ENCODE peak calls at places on chromosome 10, in seven cellular contexts. Q is omental fat pad, H is NAMALWA, L is Peyer's patch, A is GM23248, X is neural crest cell, Z is left lung. M is an unnamed sample.

GRCh38 chr10:78318305-78318704 is 284.6 kb downstream of the RPS24 start:
- DNase-seq in Q (no peak), H (no peak), L (peak), A (no peak), X (no peak), Z (no peak), M (no peak)

GRCh38 chr10:77328272-77328816 is 309.3 kb downstream of the KCNMA1 start:
- DNase-seq in Q (no peak), H (peak), L (no peak), A (peak), X (peak), Z (no peak), M (peak)

GRCh38 chr10:70715853-70716795 is 43.8 kb downstream of the ADAMTS14 start:
- DNase-seq in Q (no peak), H (no peak), L (peak), A (peak), X (peak), Z (no peak), M (peak)

GRCh38 chr10:74189999-74190421 is 39.0 kb downstream of the ADK start:
- DNase-seq in Q (no peak), H (peak), L (no peak), A (peak), X (no peak), Z (no peak), M (peak)

GRCh38 chr10:113060221-113061053 is 110.4 kb downstream of the TCF7L2 start:
- DNase-seq in Q (no peak), H (no peak), L (no peak), A (peak), X (no peak), Z (no peak), M (peak)

GRCh38 chr10:78165617-78166016 is 132.0 kb downstream of the RPS24 start:
- DNase-seq in Q (no peak), H (no peak), L (no peak), A (no peak), X (no peak), Z (no peak), M (peak)

GRCh38 chr10:69239816-69240434 is 19.8 kb downstream of the HKDC1 start:
- DNase-seq in Q (no peak), H (no peak), L (no peak), A (peak), X (no peak), Z (no peak), M (no peak)

GRCh38 chr10:121851791-121852190 is 76.0 kb downstream of the ATE1 start:
- DNase-seq in Q (no peak), H (no peak), L (no peak), A (no peak), X (no peak), Z (no peak), M (no peak)

GRCh38 chr10:127462643-127463295 is 86.3 kb upstream of the NPS start:
- DNase-seq in Q (no peak), H (no peak), L (no peak), A (no peak), X (no peak), Z (no peak), M (no peak)

GRCh38 chr10:88194041-88194887 is 330.8 kb downstream of the PTEN start:
- DNase-seq in Q (no peak), H (no peak), L (peak), A (peak), X (no peak), Z (no peak), M (peak)

GRCh38 chr10:50224330-50224952 is 26.9 kb downstream of the ASAH2 start:
- DNase-seq in Q (no peak), H (peak), L (peak), A (peak), X (peak), Z (no peak), M (peak)

GRCh38 chr10:27482984-27483956 is 20.8 kb upstream of the RAB18 start:
- DNase-seq in Q (no peak), H (no peak), L (no peak), A (peak), X (no peak), Z (no peak), M (peak)

GRCh38 chr10:63723741-63724140 is 202.5 kb downstream of the REEP3 start:
- DNase-seq in Q (no peak), H (no peak), L (no peak), A (no peak), X (no peak), Z (no peak), M (no peak)

GRCh38 chr10:80493482-80494021 is 39.4 kb downstream of the TSPAN14 start:
- DNase-seq in Q (no peak), H (no peak), L (peak), A (peak), X (no peak), Z (no peak), M (no peak)

GRCh38 chr10:4663162-4663992 is 162.6 kb upstream of the AKR1E2 start:
- DNase-seq in Q (peak), H (peak), L (peak), A (peak), X (no peak), Z (peak), M (peak)

M was measured in mesendoderm.